ENCODE peak calls at places on chromosomes 6 and 20, in six cellular contexts. B is AG04450, C is bronchial epithelial cell, Z is HFF-Myc, F is neural progenitor cell, Q is HepG2. P is an unnamed sample.

GRCh38 chr20:32830437-32830836 is 10.7 kb downstream of the MAPRE1 start:
- DNase-seq in F (no peak), Q (no peak), B (no peak), C (no peak), Z (no peak), P (no peak)

GRCh38 chr20:46300281-46300680 is 8.0 kb downstream of the CDH22 start:
- DNase-seq in Z (no peak), C (no peak), B (no peak), F (no peak), Q (no peak), P (no peak)

GRCh38 chr6:95094751-95095150 is 482.6 kb upstream of the MANEA start:
- DNase-seq in C (peak), F (no peak), Q (no peak), Z (no peak), B (peak), P (no peak)

GRCh38 chr20:34947336-34947735 is 8.3 kb downstream of the GSS start:
- DNase-seq in B (no peak), Q (no peak), F (no peak), Z (no peak), C (no peak), P (no peak)

GRCh38 chr6:134447883-134448387 is 130.0 kb upstream of the SGK1 start:
- DNase-seq in F (no peak), C (peak), Q (no peak), Z (peak), B (peak), P (no peak)

GRCh38 chr6:56730663-56731529 is 88.2 kb upstream of the DST start:
- DNase-seq in C (peak), Z (no peak), B (no peak), Q (no peak), F (no peak), P (no peak)

GRCh38 chr20:2930538-2930937 is 57.3 kb downstream of the PTPRA start:
- DNase-seq in Q (no peak), F (no peak), C (no peak), B (no peak), Z (no peak), P (no peak)

GRCh38 chr6:143271024-143271423 is 179.5 kb downstream of the ADAT2 start:
- DNase-seq in B (peak), Q (peak), C (peak), F (no peak), Z (peak), P (no peak)

GRCh38 chr6:30770164-30770563 is 25.8 kb upstream of the IER3 start:
- DNase-seq in Q (no peak), Z (no peak), B (no peak), F (no peak), C (peak), P (no peak)

GRCh38 chr6:87944541-87944954 is 103.1 kb upstream of the SPACA1 start:
- DNase-seq in B (no peak), F (peak), Q (peak), Z (no peak), C (peak), P (no peak)

GRCh38 chr6:122471107-122472021 is at the start of gene SERINC1:
- DNase-seq in F (peak), C (peak), B (peak), Z (peak), Q (peak), P (peak)

GRCh38 chr20:51628533-51629398 is 86.2 kb upstream of the NFATC2 start:
- DNase-seq in Q (peak), B (no peak), F (no peak), C (peak), Z (no peak), P (no peak)

GRCh38 chr20:14866841-14867514 is 529.6 kb upstream of the FLRT3 start:
- DNase-seq in C (no peak), Q (peak), F (no peak), B (no peak), Z (no peak), P (no peak)

GRCh38 chr6:166476061-166476591 is 93.4 kb upstream of the MPC1 start:
- DNase-seq in F (no peak), Q (no peak), C (no peak), B (no peak), Z (no peak), P (no peak)

GRCh38 chr6:169556758-169557505 is 144.9 kb downstream of the WDR27 start:
- DNase-seq in Z (no peak), F (no peak), C (no peak), Q (no peak), B (no peak), P (peak)

GRCh38 chr20:53736122-53736756 is 142.6 kb upstream of the ZNF217 start:
- DNase-seq in B (no peak), F (peak), Z (no peak), Q (peak), C (peak), P (no peak)

GRCh38 chr20:50311308-50312001 is 120.8 kb downstream of the CEBPB start:
- DNase-seq in Q (no peak), B (no peak), F (no peak), C (peak), Z (no peak), P (no peak)

GRCh38 chr6:53464942-53465460 is 79.9 kb downstream of the GCLC start:
- DNase-seq in B (no peak), Q (no peak), Z (no peak), F (no peak), C (peak), P (no peak)

GRCh38 chr6:117311310-117311709 is 46.0 kb downstream of the VGLL2 start:
- DNase-seq in Q (no peak), Z (no peak), F (no peak), C (no peak), B (no peak), P (no peak)

GRCh38 chr20:5608448-5609161 is 141.6 kb upstream of the SHLD1 start:
- DNase-seq in C (peak), Q (no peak), Z (no peak), F (no peak), B (no peak), P (no peak)

GRCh38 chr6:155241966-155242365 is 21.8 kb upstream of the CLDN20 start:
- DNase-seq in F (no peak), C (no peak), Q (no peak), B (no peak), Z (no peak), P (no peak)

GRCh38 chr20:24622856-24623255 is 153.4 kb downstream of the SYNDIG1 start:
- DNase-seq in F (no peak), Q (no peak), Z (no peak), B (no peak), C (no peak), P (no peak)

GRCh38 chr6:37515712-37516075 is 16.0 kb upstream of the CCDC167 start:
- DNase-seq in Q (no peak), C (no peak), F (no peak), B (no peak), Z (no peak), P (no peak)

GRCh38 chr20:18276821-18277220 is 11.5 kb upstream of the ZNF133 start:
- DNase-seq in C (peak), Q (peak), Z (peak), F (peak), B (peak), P (no peak)

GRCh38 chr6:18514180-18514579 is 127.0 kb downstream of the RNF144B start:
- DNase-seq in Q (no peak), C (no peak), Z (no peak), F (no peak), B (no peak), P (no peak)

GRCh38 chr20:12928755-12929401 is 79.9 kb upstream of the SPTLC3 start:
- DNase-seq in C (peak), Q (peak), Z (peak), B (peak), F (no peak), P (no peak)

GRCh38 chr6:168546730-168547129 is 105.7 kb downstream of the SMOC2 start:
- DNase-seq in Q (no peak), Z (no peak), C (no peak), B (no peak), F (no peak), P (no peak)

GRCh38 chr20:61385316-61385715 is 133.3 kb downstream of the CDH4 start:
- DNase-seq in B (no peak), F (no peak), C (no peak), Q (no peak), Z (no peak), P (no peak)

GRCh38 chr20:62023935-62024334 is 41.7 kb downstream of the TAF4 start:
- DNase-seq in C (no peak), F (no peak), Z (no peak), B (no peak), Q (peak), P (no peak)

GRCh38 chr6:111972714-111973678 is 80.9 kb upstream of the CCN6 start:
- DNase-seq in F (no peak), Z (peak), B (peak), C (peak), Q (no peak), P (no peak)

GRCh38 chr20:1894951-1895673 is at the start of gene SIRPA:
- DNase-seq in C (no peak), F (peak), Z (no peak), B (no peak), Q (no peak), P (no peak)

GRCh38 chr6:136786708-136787107 is 5.6 kb downstream of the MAP3K5 start:
- DNase-seq in Z (no peak), C (no peak), Q (no peak), B (no peak), F (no peak), P (no peak)

GRCh38 chr6:77816766-77817270 is 164.0 kb downstream of the MEI4 start:
- DNase-seq in Q (no peak), F (no peak), C (peak), Z (no peak), B (no peak), P (no peak)

GRCh38 chr20:37285664-37286374 is 3.6 kb upstream of the MANBAL start:
- DNase-seq in F (no peak), B (no peak), C (no peak), Z (no peak), Q (peak), P (no peak)

GRCh38 chr6:89977808-89978748 is 83.8 kb downstream of the GJA10 start:
- DNase-seq in Z (no peak), F (no peak), B (peak), C (no peak), Q (no peak), P (no peak)

GRCh38 chr6:125857846-125858245 is 67.1 kb downstream of the NCOA7 start:
- DNase-seq in Z (no peak), B (no peak), C (no peak), Q (no peak), F (no peak), P (no peak)

GRCh38 chr6:161835426-161836029 is 561.7 kb upstream of the AGPAT4 start:
- DNase-seq in B (no peak), Q (peak), Z (no peak), F (no peak), C (no peak), P (no peak)

GRCh38 chr20:61295726-61296628 is 43.9 kb downstream of the CDH4 start:
- DNase-seq in Z (no peak), B (no peak), C (peak), Q (no peak), F (no peak), P (no peak)

GRCh38 chr6:125307150-125307838 is 5.5 kb upstream of the HDDC2 start:
- DNase-seq in Z (no peak), C (peak), B (no peak), F (no peak), Q (peak), P (no peak)

GRCh38 chr6:15987569-15987968 is 141.3 kb upstream of the MYLIP start:
- DNase-seq in B (no peak), Q (no peak), C (peak), F (no peak), Z (no peak), P (no peak)

DNA sequence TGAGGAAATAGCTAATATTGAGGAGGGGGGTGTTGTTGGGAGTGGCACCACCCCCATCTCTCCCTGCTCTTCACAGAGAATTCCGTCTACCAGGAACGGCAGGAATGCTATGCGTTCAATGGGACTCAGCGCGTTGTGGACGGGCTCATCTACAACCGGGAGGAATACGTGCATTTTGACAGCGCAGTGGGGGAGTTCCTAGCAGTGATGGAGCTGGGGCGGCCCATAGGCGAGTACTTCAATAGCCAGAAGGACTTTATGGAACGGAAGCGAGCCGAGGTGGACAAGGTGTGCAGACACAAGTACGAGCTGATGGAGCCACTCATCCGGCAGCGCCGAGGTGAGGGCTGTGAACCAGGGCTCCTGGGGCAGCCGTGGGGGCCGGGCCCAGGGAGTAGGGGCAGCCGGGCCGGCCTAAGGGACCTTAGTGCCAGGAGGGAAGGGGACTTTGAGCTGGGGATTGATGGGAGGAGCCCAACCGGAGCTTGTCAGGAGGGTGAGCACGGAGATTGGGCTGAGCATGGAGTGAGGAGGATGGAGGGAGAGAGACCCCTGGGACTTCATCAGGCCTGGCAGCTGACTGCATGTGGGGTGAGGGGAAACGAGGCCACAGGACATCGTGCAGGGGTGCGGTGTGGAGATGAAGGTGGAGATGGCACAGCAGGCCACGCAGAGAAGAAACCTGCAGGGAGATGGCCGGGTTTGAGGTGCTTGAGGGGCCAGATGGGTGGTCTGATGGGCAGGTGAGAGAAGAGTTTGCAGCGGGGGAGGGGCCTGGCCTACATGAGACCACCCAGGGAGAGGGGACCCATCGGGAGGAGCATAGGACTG is 41.3 kb downstream of the HLA-DPB1 start:
- DNase-seq in B (no peak), C (no peak), Z (no peak), F (peak), Q (no peak), P (no peak)
- H3K4me3 ChIP-seq in B (no peak), C (no peak), Z (no peak), F (peak), Q (no peak), P (no peak)

GRCh38 chr6:1643830-1644445 is 34.2 kb downstream of the FOXC1 start:
- DNase-seq in Z (no peak), C (no peak), B (no peak), F (peak), Q (no peak), P (no peak)
- TF ChIP-seq CTCF in Z (no peak), C (no peak), B (no peak), F (no peak), Q (no peak), P (no peak)

GRCh38 chr6:73579389-73579788 is 58.6 kb upstream of the EEF1A1 start:
- DNase-seq in C (no peak), Q (no peak), B (no peak), F (no peak), Z (no peak), P (no peak)
- H3K4me3 ChIP-seq in C (no peak), Q (peak), B (no peak), F (no peak), Z (no peak), P (no peak)

GRCh38 chr6:3455490-3456394 is 1.1 kb downstream of the SLC22A23 start:
- DNase-seq in Z (no peak), C (no peak), B (no peak), F (peak), Q (peak), P (no peak)
- TF ChIP-seq CTCF in Z (no peak), C (no peak), B (no peak), F (peak), Q (no peak), P (no peak)

GRCh38 chr6:84575264-84575663 is 189.1 kb downstream of the TBX18 start:
- DNase-seq in B (no peak), Q (no peak), F (no peak), C (peak), Z (peak), P (no peak)

GRCh38 chr6:84581494-84582259 is 182.7 kb downstream of the TBX18 start:
- DNase-seq in Q (no peak), Z (no peak), F (no peak), B (peak), C (peak), P (no peak)

GRCh38 chr6:84579404-84579803 is 185.0 kb downstream of the TBX18 start:
- DNase-seq in C (no peak), B (no peak), F (no peak), Q (no peak), Z (no peak), P (no peak)

DNA sequence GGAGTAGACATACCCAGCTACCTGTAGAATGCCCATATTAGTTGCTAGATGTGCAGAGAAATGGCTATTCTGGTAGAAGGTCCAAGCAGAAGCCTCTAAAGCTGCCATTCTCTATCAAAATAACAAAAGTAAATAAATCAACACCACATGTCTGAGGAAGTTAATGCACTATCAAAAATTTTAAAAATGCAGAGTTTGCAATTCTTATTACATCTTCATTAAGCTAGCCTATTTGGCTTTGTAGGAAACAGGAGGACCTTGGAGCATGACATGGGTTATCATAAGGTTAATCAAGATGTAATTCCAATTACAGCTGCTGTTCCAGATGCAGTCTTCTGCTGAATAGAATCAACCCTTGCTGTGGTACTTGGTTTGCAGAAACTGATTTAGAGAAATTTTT is 188.4 kb downstream of the TBX18 start:
- DNase-seq in Z (no peak), Q (no peak), F (no peak), B (no peak), C (no peak), P (no peak)
- H3K4me3 ChIP-seq in Z (no peak), Q (no peak), F (no peak), B (no peak), C (no peak), P (no peak)

GRCh38 chr20:11271319-11271718 is 597.5 kb upstream of the JAG1 start:
- DNase-seq in B (no peak), Z (no peak), Q (peak), C (no peak), F (peak), P (no peak)
- TF ChIP-seq CTCF in B (no peak), Z (no peak), Q (no peak), C (no peak), F (peak), P (peak)

GRCh38 chr6:33160728-33161323 is 31.4 kb downstream of the COL11A2 start:
- DNase-seq in C (peak), Q (no peak), B (peak), F (no peak), Z (peak), P (no peak)
- H3K4me3 ChIP-seq in C (no peak), Q (no peak), B (no peak), F (no peak), Z (no peak), P (no peak)

DNA sequence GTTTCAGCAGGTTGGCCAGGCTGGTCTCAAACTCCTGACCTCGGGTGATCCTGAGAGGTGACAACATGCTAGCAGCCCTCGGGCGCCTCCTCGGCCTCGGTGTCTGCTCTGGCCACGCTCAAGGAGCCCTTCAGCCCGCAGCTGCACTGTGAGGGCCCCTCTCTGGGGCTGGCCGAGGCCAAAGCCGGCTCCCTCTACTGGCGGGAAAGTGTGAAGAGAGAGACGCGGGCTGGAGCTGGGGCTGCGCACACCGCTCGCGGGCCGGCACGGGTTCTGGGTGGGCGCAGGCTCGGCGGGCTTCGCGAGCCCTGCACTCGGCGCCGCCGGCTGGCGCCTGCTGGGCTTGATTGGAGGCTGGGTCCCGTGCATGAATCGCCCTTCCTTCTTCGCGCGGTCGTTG is 80.8 kb upstream of the RBM24 start:
- DNase-seq in C (no peak), B (no peak), F (peak), Q (no peak), Z (no peak), P (no peak)
- TF ChIP-seq CTCF in C (no peak), B (peak), F (peak), Q (peak), Z (peak), P (no peak)